ENCODE peak calls at places on chromosomes 16 and 17, in seven cellular contexts. T, N, H, W, X, M and F are unnamed samples.

GRCh38 chr17:19380551-19381284 is 2.4 kb downstream of the MAPK7 start:
- DNase-seq in T (no peak), N (no peak), H (no peak), W (no peak), X (no peak), M (no peak), F (no peak)

GRCh38 chr16:1656808-1657617 is 21.1 kb upstream of the JPT2 start:
- DNase-seq in T (no peak), N (no peak), H (no peak), W (no peak), X (peak; percentile 68), M (no peak), F (no peak)

GRCh38 chr17:44778656-44779210 is 19.9 kb downstream of the ADAM11 start:
- DNase-seq in T (no peak), N (no peak), H (no peak), W (no peak), X (no peak), M (no peak), F (no peak)

GRCh38 chr17:19470529-19471261 is 59.7 kb downstream of the RNF112 start:
- DNase-seq in T (peak; percentile 47), N (no peak), H (peak; percentile 82), W (peak; percentile 44), X (peak; percentile 35), M (peak; percentile 36), F (peak; percentile 47)

GRCh38 chr17:77423589-77424451 is 283.1 kb downstream of the SEC14L1 start:
- DNase-seq in T (peak; percentile 92), N (peak; percentile 98), H (peak; percentile 96), W (peak; percentile 96), X (peak; percentile 83), M (peak; percentile 93), F (peak; percentile 97)

GRCh38 chr17:81831957-81832607 is 1.0 kb downstream of the MCRIP1 start:
- DNase-seq in T (peak; percentile 57), N (no peak), H (no peak), W (peak; percentile 65), X (no peak), M (no peak), F (peak; percentile 73)

GRCh38 chr17:77963441-77963840 is 4.9 kb downstream of the TNRC6C start:
- DNase-seq in T (no peak), N (peak; percentile 91), H (peak; percentile 95), W (peak; percentile 83), X (no peak), M (peak; percentile 80), F (peak; percentile 91)

GRCh38 chr16:57920215-57920890 is 50.6 kb downstream of the CNGB1 start:
- DNase-seq in T (no peak), N (no peak), H (no peak), W (no peak), X (no peak), M (no peak), F (no peak)

GRCh38 chr16:8964462-8964861 is 756 bp upstream of the USP7 start:
- DNase-seq in T (no peak), N (no peak), H (no peak), W (no peak), X (no peak), M (no peak), F (no peak)

GRCh38 chr16:83713597-83713996 is 94.2 kb upstream of the HSBP1 start:
- DNase-seq in T (no peak), N (no peak), H (no peak), W (no peak), X (no peak), M (no peak), F (no peak)

GRCh38 chr17:16211601-16212000 is 3.7 kb downstream of the NCOR1 start:
- DNase-seq in T (no peak), N (no peak), H (no peak), W (no peak), X (no peak), M (no peak), F (no peak)

GRCh38 chr16:7651803-7652570 is 319.3 kb downstream of the RBFOX1 start:
- DNase-seq in T (no peak), N (no peak), H (no peak), W (no peak), X (no peak), M (no peak), F (no peak)

GRCh38 chr16:11968577-11968976 is 3.6 kb downstream of the TNFRSF17 start:
- DNase-seq in T (no peak), N (no peak), H (no peak), W (no peak), X (no peak), M (no peak), F (no peak)

GRCh38 chr16:54286330-54287017 is at the start of gene IRX3:
- DNase-seq in T (peak; percentile 84), N (peak; percentile 80), H (peak; percentile 91), W (peak; percentile 94), X (peak; percentile 88), M (no peak), F (peak; percentile 90)

GRCh38 chr16:27083861-27084261 is 17.1 kb downstream of the C16orf82 start:
- DNase-seq in T (no peak), N (no peak), H (no peak), W (no peak), X (no peak), M (no peak), F (no peak)

GRCh38 chr16:27085182-27085581 is 18.5 kb downstream of the C16orf82 start:
- DNase-seq in T (no peak), N (no peak), H (no peak), W (no peak), X (no peak), M (no peak), F (no peak)

GRCh38 chr16:27084296-27085065 is 17.8 kb downstream of the C16orf82 start:
- DNase-seq in T (no peak), N (no peak), H (no peak), W (no peak), X (no peak), M (no peak), F (no peak)

DNA sequence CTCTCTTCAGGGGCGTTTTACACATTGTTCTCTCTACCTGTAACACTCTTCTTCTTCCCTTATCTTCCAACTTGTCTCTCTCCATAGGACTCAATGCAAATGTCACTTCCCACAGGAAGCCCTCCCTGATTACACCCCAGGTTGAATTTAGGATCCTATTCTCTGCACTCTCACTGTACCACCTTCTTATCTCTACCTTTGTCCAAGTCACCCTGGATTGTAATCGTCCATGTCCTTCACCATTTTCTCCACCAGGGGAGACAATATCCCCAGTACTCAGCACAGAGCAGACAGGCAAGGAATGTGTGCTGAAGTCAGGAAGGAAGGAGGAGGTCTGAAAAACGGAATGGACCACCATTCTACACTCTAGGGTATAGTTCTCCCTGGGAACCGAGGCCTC is 14.1 kb downstream of the C16orf82 start:
- DNase-seq in T (no peak), N (peak; percentile 8), H (peak; percentile 11), W (peak; percentile 5), X (no peak), M (no peak), F (peak; percentile 15)
- TF ChIP-seq CTCF in T (no peak), N (peak; percentile 46), H (peak; percentile 39), W (peak; percentile 46), X (peak; percentile 6), M (peak; percentile 52), F (peak; percentile 45)

GRCh38 chr16:81480856-81481821 is 36.5 kb downstream of the CMIP start:
- DNase-seq in T (peak; percentile 35), N (peak; percentile 27), H (peak; percentile 62), W (peak; percentile 60), X (peak; percentile 57), M (no peak), F (peak; percentile 63)

GRCh38 chr16:81482329-81483063 is 37.9 kb downstream of the CMIP start:
- DNase-seq in T (no peak), N (no peak), H (no peak), W (no peak), X (no peak), M (no peak), F (no peak)

GRCh38 chr16:81476732-81477131 is 32.1 kb downstream of the CMIP start:
- DNase-seq in T (no peak), N (peak; percentile 20), H (no peak), W (no peak), X (no peak), M (no peak), F (no peak)

GRCh38 chr16:81478294-81478693 is 33.7 kb downstream of the CMIP start:
- DNase-seq in T (no peak), N (no peak), H (no peak), W (no peak), X (no peak), M (no peak), F (no peak)

DNA sequence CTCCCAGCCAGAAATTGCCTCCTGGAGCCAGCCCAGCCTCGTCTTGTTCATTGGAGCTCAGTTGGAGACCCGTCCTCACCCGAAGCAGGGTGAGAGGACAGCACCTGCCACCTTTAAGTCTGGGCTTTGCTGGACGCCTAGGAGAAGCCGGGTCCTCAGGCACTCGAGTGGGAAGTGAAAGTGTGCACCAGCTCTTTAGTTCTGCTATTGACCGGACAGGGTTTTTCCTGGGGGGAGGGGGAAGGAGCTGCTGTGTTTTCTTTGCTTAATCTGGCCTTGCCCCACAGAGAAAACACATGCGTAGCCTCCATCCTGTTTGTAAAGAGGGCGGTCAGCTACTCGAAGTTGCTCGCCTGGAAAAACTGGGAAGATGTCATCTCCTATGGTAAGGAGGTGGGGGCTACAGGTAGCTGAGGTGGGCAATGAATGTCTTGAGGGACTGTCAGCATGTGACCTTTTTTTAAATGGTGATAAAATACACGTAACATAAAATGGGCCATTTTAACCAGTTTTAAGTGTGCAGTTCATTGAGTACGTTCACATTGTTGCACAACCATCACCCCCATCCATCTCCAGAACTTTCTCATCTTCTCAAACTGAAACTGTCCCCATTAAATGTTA is 34.4 kb downstream of the CMIP start:
- DNase-seq in T (peak; percentile 39), N (no peak), H (no peak), W (no peak), X (peak; percentile 75), M (no peak), F (no peak)
- H3K4me3 ChIP-seq in T (no peak overlapping the region), N (no peak overlapping the region), H (no peak overlapping the region), W (no peak overlapping the region), X (no peak overlapping the region), M (no peak overlapping the region), F (no peak overlapping the region)

GRCh38 chr17:9928601-9929341 is 23.7 kb upstream of the RCVRN start:
- DNase-seq in T (no peak), N (peak; percentile 73), H (peak; percentile 86), W (peak; percentile 63), X (no peak), M (peak; percentile 63), F (peak; percentile 89)
- TF ChIP-seq CTCF in T (no peak), N (peak; percentile 63), H (peak; percentile 72), W (peak; percentile 49), X (peak; percentile 24), M (peak; percentile 66), F (peak; percentile 63)

DNA sequence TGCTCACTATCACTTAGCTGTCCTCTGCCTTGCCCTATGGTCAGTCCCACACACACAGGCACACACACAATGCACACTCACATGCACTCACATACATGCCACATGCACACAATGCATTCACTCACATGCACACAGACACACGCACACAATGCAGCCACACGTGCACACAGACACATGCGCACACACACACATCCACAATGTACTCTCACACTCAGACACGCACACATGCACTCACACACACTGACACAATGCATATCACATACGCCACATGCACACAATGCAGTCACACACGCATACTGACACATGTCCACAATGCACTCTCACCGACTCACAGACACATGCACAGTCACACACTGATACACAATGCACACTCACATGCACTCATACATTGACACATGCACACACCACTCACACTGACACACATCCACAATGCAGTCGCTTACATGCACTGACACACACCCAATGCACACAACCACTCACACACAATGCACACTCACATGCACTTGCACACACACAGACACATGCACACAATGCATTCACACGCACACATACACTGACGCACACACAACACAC is 99.7 kb downstream of the ENGASE start:
- DNase-seq in T (no peak), N (no peak), H (no peak), W (no peak), X (no peak), M (no peak), F (no peak)
- H3K4me3 ChIP-seq in T (no peak overlapping the region), N (no peak overlapping the region), H (no peak overlapping the region), W (no peak overlapping the region), X (no peak overlapping the region), M (no peak overlapping the region), F (no peak overlapping the region)

GRCh38 chr17:48522990-48523389 is 7.8 kb downstream of the HOXB1 start:
- DNase-seq in T (no peak), N (no peak), H (no peak), W (no peak), X (no peak), M (no peak), F (no peak)
- TF ChIP-seq CTCF in T (no peak), N (peak; percentile 13), H (peak; percentile 32), W (peak; percentile 23), X (no peak), M (peak; percentile 55), F (peak; percentile 48)